ENCODE peak calls at places on chromosome 11, in seven cellular contexts. T is NCI-H2081; E is activated T-helper 1 cell treated with anti-CD3 and anti-CD28 coated beads, Interleukin-12 subunit alpha, Interleukin-12 subunit beta, Interleukin-2, Interleukin-4 antibody, amounts not matched to agents 30 ng/mL and 10 ng/mL and 1 ng/mL, durations not matched to agents 14 hours and 24 hours and 36 hours; W is NCI-H2171 treated with DMSO at 0.1 percent for 48 hours; P is CD4-positive, CD25-positive, alpha-beta regulatory T cell; N is cortex of kidney; F is stimulated activated CD4-positive, alpha-beta T cell treated with anti-CD3 and anti-CD28 coated beads, Interleukin-2, amount 100 ng/mL, for 24 hours. M is an unnamed sample.

GRCh38 chr11:35365961-35366360 is 53.4 kb downstream of the SLC1A2 start:
- DNase-seq in T (no peak), E (no peak), W (no peak), P (no peak), N (no peak), F (no peak), M (no peak)

GRCh38 chr11:83600656-83601055 is 314.5 kb upstream of the CCDC90B start:
- DNase-seq in T (no peak), E (no peak), W (no peak), P (no peak), N (no peak), F (no peak), M (no peak)

GRCh38 chr11:62152245-62153086 is 28.7 kb downstream of the INCENP start:
- DNase-seq in T (no peak), E (no peak), W (no peak), P (no peak), N (no peak), F (no peak), M (no peak)

GRCh38 chr11:117843666-117844484 is 19.3 kb upstream of the FXYD2 start:
- DNase-seq in T (peak), E (peak), W (peak), P (peak), N (no peak), F (peak), M (peak)

GRCh38 chr11:79182794-79183193 is 258.0 kb downstream of the TENM4 start:
- DNase-seq in T (no peak), E (no peak), W (no peak), P (no peak), N (no peak), F (no peak), M (no peak)

GRCh38 chr11:66317322-66317765 is 500 bp upstream of the CD248 start:
- DNase-seq in T (no peak), E (no peak), W (no peak), P (peak), N (no peak), F (peak), M (no peak)

GRCh38 chr11:44515085-44515484 is 50.4 kb upstream of the CD82 start:
- DNase-seq in T (no peak), E (no peak), W (no peak), P (no peak), N (no peak), F (no peak), M (no peak)

GRCh38 chr11:8807544-8808225 is 103.3 kb upstream of the AKIP1 start:
- DNase-seq in T (no peak), E (no peak), W (no peak), P (no peak), N (no peak), F (no peak), M (no peak)

GRCh38 chr11:1553808-1554594 is 18.1 kb downstream of the DUSP8 start:
- DNase-seq in T (no peak), E (no peak), W (no peak), P (no peak), N (no peak), F (no peak), M (no peak)

GRCh38 chr11:123798079-123798478 is 8.1 kb downstream of the OR6M1 start:
- DNase-seq in T (no peak), E (no peak), W (no peak), P (no peak), N (no peak), F (no peak), M (no peak)

GRCh38 chr11:79440451-79441158 is at the start of gene TENM4:
- DNase-seq in T (peak), E (no peak), W (peak), P (no peak), N (no peak), F (peak), M (no peak)

GRCh38 chr11:9625158-9625557 is 38.7 kb upstream of the SWAP70 start:
- DNase-seq in T (no peak), E (no peak), W (no peak), P (no peak), N (no peak), F (no peak), M (no peak)

GRCh38 chr11:96969251-96969650 is 579.4 kb downstream of the JRKL start:
- DNase-seq in T (no peak), E (no peak), W (no peak), P (no peak), N (no peak), F (no peak), M (no peak)

GRCh38 chr11:133927690-133928627 is 28.8 kb downstream of the IGSF9B start:
- DNase-seq in T (peak), E (peak), W (peak), P (peak), N (no peak), F (peak), M (peak)

GRCh38 chr11:101738494-101738893 is 154.7 kb upstream of the TRPC6 start:
- DNase-seq in T (peak), E (no peak), W (peak), P (no peak), N (no peak), F (no peak), M (no peak)

GRCh38 chr11:116707746-116708145 is 65.0 kb downstream of the BUD13 start:
- DNase-seq in T (no peak), E (no peak), W (peak), P (no peak), N (no peak), F (no peak), M (no peak)

GRCh38 chr11:2587132-2587930 is 112.5 kb downstream of the KCNQ1OT1 start:
- DNase-seq in T (no peak), E (no peak), W (no peak), P (no peak), N (no peak), F (no peak), M (no peak)

GRCh38 chr11:60625262-60625661 is 74.2 kb upstream of the MS4A8 start:
- DNase-seq in T (peak), E (no peak), W (peak), P (peak), N (no peak), F (no peak), M (no peak)

GRCh38 chr11:67316882-67317364 is 13.6 kb downstream of the SSH3 start:
- DNase-seq in T (peak), E (no peak), W (no peak), P (no peak), N (no peak), F (no peak), M (no peak)

GRCh38 chr11:10654211-10655150 is 39.1 kb downstream of the IRAG1 start:
- DNase-seq in T (peak), E (peak), W (no peak), P (peak), N (no peak), F (peak), M (peak)

GRCh38 chr11:1453611-1454386 is 32.8 kb downstream of the MOB2 start:
- DNase-seq in T (peak), E (peak), W (no peak), P (peak), N (no peak), F (peak), M (no peak)

GRCh38 chr11:64971421-64972233 is at the start of gene MAJIN:
- DNase-seq in T (no peak), E (peak), W (no peak), P (peak), N (no peak), F (peak), M (no peak)

GRCh38 chr11:126049159-126049558 is 13.5 kb downstream of the CDON start:
- DNase-seq in T (no peak), E (no peak), W (no peak), P (no peak), N (no peak), F (no peak), M (no peak)

GRCh38 chr11:134050541-134051383 is 18.1 kb upstream of the JAM3 start:
- DNase-seq in T (peak), E (peak), W (peak), P (peak), N (no peak), F (peak), M (peak)

GRCh38 chr11:1260023-1260501 is 37.2 kb downstream of the MUC5B start:
- DNase-seq in T (no peak), E (peak), W (no peak), P (no peak), N (no peak), F (peak), M (no peak)

GRCh38 chr11:45737056-45737455 is 67.9 kb upstream of the SLC35C1 start:
- DNase-seq in T (no peak), E (no peak), W (no peak), P (no peak), N (no peak), F (no peak), M (no peak)

GRCh38 chr11:72352859-72353551 is 81.3 kb downstream of the CLPB start:
- DNase-seq in T (no peak), E (no peak), W (peak), P (peak), N (no peak), F (peak), M (no peak)

GRCh38 chr11:541433-541885 is 4.1 kb downstream of the LRRC56 start:
- DNase-seq in T (no peak), E (no peak), W (no peak), P (no peak), N (no peak), F (no peak), M (no peak)

GRCh38 chr11:65639623-65640482 is 2.0 kb downstream of the SIPA1 start:
- DNase-seq in T (no peak), E (peak), W (peak), P (peak), N (no peak), F (peak), M (peak)

GRCh38 chr11:115548878-115549528 is 44.8 kb upstream of the CADM1 start:
- DNase-seq in T (peak), E (no peak), W (no peak), P (no peak), N (no peak), F (no peak), M (no peak)

GRCh38 chr11:62004473-62004872 is 37.0 kb upstream of the FTH1 start:
- DNase-seq in T (no peak), E (no peak), W (no peak), P (no peak), N (no peak), F (no peak), M (no peak)

GRCh38 chr11:64007160-64007628 is 21.0 kb downstream of the OTUB1 start:
- DNase-seq in T (no peak), E (no peak), W (no peak), P (no peak), N (no peak), F (no peak), M (no peak)

GRCh38 chr11:134562941-134563471 is 151.0 kb upstream of the B3GAT1 start:
- DNase-seq in T (no peak), E (no peak), W (no peak), P (no peak), N (no peak), F (no peak), M (no peak)

GRCh38 chr11:71525938-71526495 is 1.1 kb upstream of the KRTAP5-7 start:
- DNase-seq in T (no peak), E (no peak), W (no peak), P (no peak), N (no peak), F (no peak), M (no peak)

GRCh38 chr11:65562788-65563187 is 4.6 kb upstream of the LTBP3 start:
- DNase-seq in T (no peak), E (no peak), W (no peak), P (no peak), N (no peak), F (no peak), M (no peak)

GRCh38 chr11:107785401-107785800 is 73.2 kb downstream of the SLC35F2 start:
- DNase-seq in T (peak), E (no peak), W (no peak), P (no peak), N (no peak), F (peak), M (no peak)